ENCODE peak calls at places on chromosomes 13 and 19, in six cellular contexts. Y is NCI-H1105 treated with DMSO at 0.1 percent for 48 hours, C is spleen, I is cardiac fibroblast, W is fibroblast of lung, Z is left kidney. X is an unnamed sample.

GRCh38 chr19:33254245-33254824 is 28.7 kb upstream of the SLC7A10 start:
- DNase-seq in Y (no peak), W (no peak), Z (no peak), I (no peak), C (no peak), X (no peak)

GRCh38 chr19:56639217-56639616 is 3.7 kb upstream of the SMIM17 start:
- DNase-seq in C (no peak), I (peak; percentile 28), W (peak; percentile 10), Y (no peak), Z (peak; percentile 76), X (no peak)

GRCh38 chr13:110869805-110870706 is 44.8 kb downstream of the ANKRD10 start:
- DNase-seq in I (peak; percentile 100), C (peak; percentile 78), Z (peak; percentile 90), Y (no peak), W (peak; percentile 100), X (peak; percentile 95)

GRCh38 chr19:28737021-28737525 is 475.9 kb downstream of the UQCRFS1 start:
- DNase-seq in W (peak; percentile 18), Z (peak; percentile 66), I (peak; percentile 76), C (no peak), Y (peak; percentile 60), X (peak; percentile 46)

GRCh38 chr13:80828759-80829158 is 487.8 kb upstream of the SPRY2 start:
- DNase-seq in C (no peak), Z (no peak), I (no peak), W (no peak), Y (no peak), X (no peak)

GRCh38 chr19:16244091-16244490 is 46.4 kb downstream of the AP1M1 start:
- DNase-seq in C (no peak), W (peak; percentile 15), Y (no peak), I (peak; percentile 46), Z (no peak), X (no peak)

GRCh38 chr13:102677122-102677521 is 17.7 kb downstream of the METTL21C start:
- DNase-seq in Y (peak; percentile 14), I (no peak), C (no peak), W (no peak), Z (peak; percentile 84), X (no peak)

GRCh38 chr13:30034448-30034795 is 184.0 kb upstream of the UBL3 start:
- DNase-seq in C (no peak), Y (no peak), I (peak; percentile 27), W (peak; percentile 25), Z (no peak), X (no peak)

GRCh38 chr13:109708014-109708617 is 78.3 kb downstream of the IRS2 start:
- DNase-seq in C (no peak), W (no peak), I (no peak), Y (no peak), Z (no peak), X (no peak)

GRCh38 chr19:12265921-12266704 is 28.6 kb downstream of the ZNF44 start:
- DNase-seq in Z (peak; percentile 20), I (no peak), W (no peak), C (no peak), Y (no peak), X (no peak)

GRCh38 chr19:33071887-33072286 is 7.2 kb upstream of the RHPN2 start:
- DNase-seq in Y (no peak), W (peak; percentile 54), I (peak; percentile 48), Z (no peak), C (no peak), X (peak; percentile 72)

GRCh38 chr19:1672038-1672768 is 19.8 kb upstream of the TCF3 start:
- DNase-seq in Y (peak; percentile 21), Z (peak; percentile 60), C (peak; percentile 90), W (peak; percentile 23), I (peak; percentile 42), X (peak; percentile 50)

GRCh38 chr19:38037151-38037611 is 130.2 kb downstream of the SIPA1L3 start:
- DNase-seq in W (no peak), Y (peak; percentile 80), Z (peak; percentile 57), C (no peak), I (no peak), X (no peak)

GRCh38 chr19:888615-889385 is 4.2 kb downstream of the MED16 start:
- DNase-seq in W (no peak), C (peak; percentile 85), Y (no peak), Z (no peak), I (no peak), X (no peak)

GRCh38 chr13:111152836-111153235 is 37.7 kb downstream of the ARHGEF7 start:
- DNase-seq in I (no peak), C (no peak), Y (no peak), W (peak; percentile 22), Z (peak; percentile 79), X (no peak)

GRCh38 chr13:108200781-108201398 is 14.4 kb downstream of the LIG4 start:
- DNase-seq in Y (no peak), C (no peak), Z (no peak), I (peak; percentile 61), W (peak; percentile 64), X (no peak)

GRCh38 chr13:94384217-94384905 is 95.1 kb downstream of the DCT start:
- DNase-seq in I (no peak), Z (no peak), Y (no peak), W (peak; percentile 10), C (no peak), X (no peak)

GRCh38 chr13:83167203-83167602 is 715.1 kb downstream of the SLITRK1 start:
- DNase-seq in W (no peak), I (no peak), Y (no peak), C (no peak), Z (no peak), X (no peak)

GRCh38 chr19:11558881-11559828 is at the start of gene ELOF1:
- DNase-seq in Z (peak; percentile 100), Y (peak; percentile 97), W (peak; percentile 98), I (peak; percentile 98), C (peak; percentile 99), X (peak; percentile 98)

GRCh38 chr19:3932931-3933810 is at the start of gene NMRK2:
- DNase-seq in I (no peak), W (no peak), C (no peak), Z (peak; percentile 53), Y (no peak), X (no peak)

GRCh38 chr13:40172149-40172591 is 494.3 kb downstream of the FOXO1 start:
- DNase-seq in Y (no peak), I (no peak), Z (peak; percentile 68), W (no peak), C (no peak), X (no peak)

GRCh38 chr13:106700007-106700950 is 132.3 kb upstream of the ARGLU1 start:
- DNase-seq in Y (no peak), Z (no peak), W (no peak), C (no peak), I (peak; percentile 18), X (no peak)

GRCh38 chr19:52188822-52189744 is 769 bp upstream of the PPP2R1A start:
- DNase-seq in Z (no peak), W (no peak), I (no peak), C (peak; percentile 100), Y (no peak), X (no peak)

GRCh38 chr19:31113250-31113685 is 236.0 kb downstream of the TSHZ3 start:
- DNase-seq in C (no peak), W (peak; percentile 44), Y (no peak), Z (peak; percentile 53), I (peak; percentile 38), X (no peak)

GRCh38 chr13:110233181-110233641 is 73.7 kb downstream of the COL4A1 start:
- DNase-seq in C (no peak), Z (no peak), I (peak; percentile 97), W (peak; percentile 65), Y (no peak), X (no peak)

GRCh38 chr19:16655727-16656126 is 4.2 kb downstream of the SMIM7 start:
- DNase-seq in C (no peak), Y (no peak), I (no peak), Z (no peak), W (no peak), X (no peak)

GRCh38 chr19:36573948-36574726 is 1.0 kb upstream of the ZNF529 start:
- DNase-seq in I (peak; percentile 47), W (peak; percentile 58), Z (peak; percentile 56), C (no peak), Y (no peak), X (no peak)

GRCh38 chr13:113636266-113636963 is 21.6 kb downstream of the ATP4B start:
- DNase-seq in W (no peak), Z (no peak), Y (no peak), C (peak; percentile 45), I (no peak), X (no peak)

GRCh38 chr19:43774103-43774939 is 6.5 kb downstream of the KCNN4 start:
- DNase-seq in W (peak; percentile 72), I (peak; percentile 71), C (peak; percentile 83), Y (no peak), Z (peak; percentile 83), X (no peak)

GRCh38 chr19:38229585-38230073 is 5.6 kb upstream of the DPF1 start:
- DNase-seq in I (peak; percentile 75), W (peak; percentile 86), C (peak; percentile 81), Y (peak; percentile 95), Z (peak; percentile 96), X (no peak)

GRCh38 chr19:51372649-51373504 is at the start of gene NKG7:
- DNase-seq in W (no peak), C (peak; percentile 80), Y (no peak), Z (peak; percentile 55), I (no peak), X (no peak)

GRCh38 chr13:25977216-25977615 is 74.6 kb downstream of the SHISA2 start:
- DNase-seq in W (peak; percentile 21), I (no peak), Y (peak; percentile 7), Z (peak; percentile 89), C (no peak), X (no peak)

GRCh38 chr13:37475966-37476365 is 122.6 kb downstream of the POSTN start:
- DNase-seq in Z (no peak), I (peak; percentile 51), C (no peak), W (peak; percentile 76), Y (no peak), X (no peak)

GRCh38 chr19:55616395-55616875 is 7.9 kb downstream of the ZNF784 start:
- DNase-seq in C (no peak), W (no peak), Y (no peak), I (no peak), Z (no peak), X (no peak)

GRCh38 chr13:111632906-111633305 is 312.5 kb downstream of the TEX29 start:
- DNase-seq in C (no peak), I (no peak), W (no peak), Z (peak; percentile 76), Y (no peak), X (no peak)

GRCh38 chr13:94329754-94330551 is 149.5 kb downstream of the DCT start:
- DNase-seq in Y (no peak), I (peak; percentile 97), Z (no peak), C (no peak), W (peak; percentile 95), X (peak; percentile 25)